ENCODE peak calls at places on chromosomes 3 and 15, in five cellular contexts. One of them, this sample, is unnamed.

GRCh38 chr3:45599424-45599886 is 4.9 kb downstream of the LIMD1 start:
- DNase-seq in GM23248: no peak
- DNase-seq in hepatocyte: no peak
- DNase-seq in lower lobe of right lung: peak; percentile 49
- DNase-seq in AG09309: no peak
- DNase-seq in this sample: no peak

GRCh38 chr3:155243512-155243921 is 50.0 kb downstream of the STRIT1 start:
- DNase-seq in GM23248: peak; percentile 52
- DNase-seq in hepatocyte: no peak
- DNase-seq in lower lobe of right lung: no peak
- DNase-seq in AG09309: no peak
- DNase-seq in this sample: no peak

GRCh38 chr3:86973440-86973839 is 17.5 kb downstream of the VGLL3 start:
- DNase-seq in GM23248: peak; percentile 98
- DNase-seq in hepatocyte: peak; percentile 56
- DNase-seq in lower lobe of right lung: no peak
- DNase-seq in AG09309: no peak
- DNase-seq in this sample: no peak

GRCh38 chr3:126345641-126346460 is 11.4 kb downstream of the KLF15 start:
- DNase-seq in GM23248: no peak
- DNase-seq in hepatocyte: no peak
- DNase-seq in lower lobe of right lung: peak; percentile 37
- DNase-seq in AG09309: no peak
- DNase-seq in this sample: no peak

GRCh38 chr3:29293371-29293770 is 12.5 kb downstream of the RBMS3 start:
- DNase-seq in GM23248: no peak
- DNase-seq in hepatocyte: no peak
- DNase-seq in lower lobe of right lung: no peak
- DNase-seq in AG09309: no peak
- DNase-seq in this sample: no peak

GRCh38 chr15:50977157-50977556 is 68.7 kb downstream of the AP4E1 start:
- DNase-seq in GM23248: no peak
- DNase-seq in hepatocyte: no peak
- DNase-seq in lower lobe of right lung: no peak
- DNase-seq in AG09309: no peak
- DNase-seq in this sample: no peak

GRCh38 chr15:61171190-61171589 is 57.9 kb downstream of the RORA start:
- DNase-seq in GM23248: no peak
- DNase-seq in hepatocyte: no peak
- DNase-seq in lower lobe of right lung: no peak
- DNase-seq in AG09309: no peak
- DNase-seq in this sample: no peak

GRCh38 chr3:149314807-149315578 is 18.4 kb downstream of the TM4SF18 start:
- DNase-seq in GM23248: peak; percentile 89
- DNase-seq in hepatocyte: peak; percentile 56
- DNase-seq in lower lobe of right lung: no peak
- DNase-seq in AG09309: peak; percentile 71
- DNase-seq in this sample: no peak

GRCh38 chr3:27479816-27480543 is 4.2 kb downstream of the SLC4A7 start:
- DNase-seq in GM23248: no peak
- DNase-seq in hepatocyte: no peak
- DNase-seq in lower lobe of right lung: no peak
- DNase-seq in AG09309: no peak
- DNase-seq in this sample: no peak

GRCh38 chr15:94937243-94937642 is 705.9 kb downstream of the MCTP2 start:
- DNase-seq in GM23248: no peak
- DNase-seq in hepatocyte: no peak
- DNase-seq in lower lobe of right lung: no peak
- DNase-seq in AG09309: no peak
- DNase-seq in this sample: no peak

GRCh38 chr3:138174421-138175122 is at the start of gene DBR1:
- DNase-seq in GM23248: peak; percentile 88
- DNase-seq in hepatocyte: peak; percentile 88
- DNase-seq in lower lobe of right lung: peak; percentile 86
- DNase-seq in AG09309: peak; percentile 29
- DNase-seq in this sample: peak; percentile 70

GRCh38 chr3:179526482-179526881 is 36.2 kb upstream of the ACTL6A start:
- DNase-seq in GM23248: no peak
- DNase-seq in hepatocyte: no peak
- DNase-seq in lower lobe of right lung: no peak
- DNase-seq in AG09309: no peak
- DNase-seq in this sample: no peak

GRCh38 chr15:58852347-58852746 is 81.1 kb downstream of the SLTM start:
- DNase-seq in GM23248: peak; percentile 42
- DNase-seq in hepatocyte: peak; percentile 18
- DNase-seq in lower lobe of right lung: no peak
- DNase-seq in AG09309: no peak
- DNase-seq in this sample: no peak

GRCh38 chr3:34175636-34176186 is 377.3 kb downstream of the PDCD6IP start:
- DNase-seq in GM23248: no peak
- DNase-seq in hepatocyte: peak; percentile 12
- DNase-seq in lower lobe of right lung: no peak
- DNase-seq in AG09309: no peak
- DNase-seq in this sample: no peak

GRCh38 chr15:99719096-99719541 is 14.1 kb downstream of the LYSMD4 start:
- DNase-seq in GM23248: peak; percentile 50
- DNase-seq in hepatocyte: no peak
- DNase-seq in lower lobe of right lung: no peak
- DNase-seq in AG09309: peak; percentile 71
- DNase-seq in this sample: no peak

GRCh38 chr15:80878242-80878866 is 99.2 kb downstream of the CEMIP start:
- DNase-seq in GM23248: no peak
- DNase-seq in hepatocyte: no peak
- DNase-seq in lower lobe of right lung: no peak
- DNase-seq in AG09309: no peak
- DNase-seq in this sample: no peak

GRCh38 chr3:197737319-197737649 is 580 bp upstream of the RUBCN start:
- DNase-seq in GM23248: no peak
- DNase-seq in hepatocyte: no peak
- DNase-seq in lower lobe of right lung: no peak
- DNase-seq in AG09309: no peak
- DNase-seq in this sample: no peak

GRCh38 chr3:148087601-148088371 is 609.9 kb upstream of the AGTR1 start:
- DNase-seq in GM23248: no peak
- DNase-seq in hepatocyte: no peak
- DNase-seq in lower lobe of right lung: no peak
- DNase-seq in AG09309: no peak
- DNase-seq in this sample: no peak

GRCh38 chr15:48336940-48337339 is 5.7 kb downstream of the DUT start:
- DNase-seq in GM23248: peak; percentile 30
- DNase-seq in hepatocyte: no peak
- DNase-seq in lower lobe of right lung: no peak
- DNase-seq in AG09309: no peak
- DNase-seq in this sample: no peak

GRCh38 chr3:20141841-20142240 is 44.2 kb downstream of the SGO1 start:
- DNase-seq in GM23248: peak; percentile 4
- DNase-seq in hepatocyte: peak; percentile 26
- DNase-seq in lower lobe of right lung: no peak
- DNase-seq in AG09309: no peak
- DNase-seq in this sample: no peak

GRCh38 chr3:159928071-159928491 is 60.6 kb upstream of the IL12A start:
- DNase-seq in GM23248: peak; percentile 64
- DNase-seq in hepatocyte: no peak
- DNase-seq in lower lobe of right lung: no peak
- DNase-seq in AG09309: no peak
- DNase-seq in this sample: no peak

GRCh38 chr15:59237119-59237853 is 30.6 kb downstream of the LDHAL6B start:
- DNase-seq in GM23248: peak; percentile 21
- DNase-seq in hepatocyte: no peak
- DNase-seq in lower lobe of right lung: no peak
- DNase-seq in AG09309: no peak
- DNase-seq in this sample: no peak

GRCh38 chr3:190322604-190323240 is 476 bp upstream of the CLDN1 start:
- DNase-seq in GM23248: no peak
- DNase-seq in hepatocyte: no peak
- DNase-seq in lower lobe of right lung: peak; percentile 29
- DNase-seq in AG09309: no peak
- DNase-seq in this sample: no peak

GRCh38 chr3:102034639-102035038 is 185.3 kb downstream of the NFKBIZ start:
- DNase-seq in GM23248: no peak
- DNase-seq in hepatocyte: no peak
- DNase-seq in lower lobe of right lung: no peak
- DNase-seq in AG09309: no peak
- DNase-seq in this sample: no peak

GRCh38 chr3:184016820-184017671 is 638 bp downstream of the ABCC5 start:
- DNase-seq in GM23248: peak; percentile 81
- DNase-seq in hepatocyte: peak; percentile 81
- DNase-seq in lower lobe of right lung: peak; percentile 78
- DNase-seq in AG09309: no peak
- DNase-seq in this sample: no peak

GRCh38 chr3:159486580-159486979 is 502.1 kb upstream of the IL12A start:
- DNase-seq in GM23248: peak; percentile 2
- DNase-seq in hepatocyte: no peak
- DNase-seq in lower lobe of right lung: no peak
- DNase-seq in AG09309: no peak
- DNase-seq in this sample: no peak

GRCh38 chr3:141362736-141363135 is 5.6 kb upstream of the ZBTB38 start:
- DNase-seq in GM23248: no peak
- DNase-seq in hepatocyte: no peak
- DNase-seq in lower lobe of right lung: no peak
- DNase-seq in AG09309: no peak
- DNase-seq in this sample: no peak

GRCh38 chr3:120144267-120144666 is 50.0 kb upstream of the GSK3B start:
- DNase-seq in GM23248: no peak
- DNase-seq in hepatocyte: peak; percentile 18
- DNase-seq in lower lobe of right lung: no peak
- DNase-seq in AG09309: no peak
- DNase-seq in this sample: no peak

GRCh38 chr15:89740137-89740536 is 10.9 kb downstream of the MESP1 start:
- DNase-seq in GM23248: peak; percentile 61
- DNase-seq in hepatocyte: peak; percentile 85
- DNase-seq in lower lobe of right lung: no peak
- DNase-seq in AG09309: no peak
- DNase-seq in this sample: peak; percentile 27

GRCh38 chr3:165339753-165340152 is 143.6 kb upstream of the SLITRK3 start:
- DNase-seq in GM23248: peak; percentile 1
- DNase-seq in hepatocyte: peak; percentile 19
- DNase-seq in lower lobe of right lung: no peak
- DNase-seq in AG09309: no peak
- DNase-seq in this sample: no peak

GRCh38 chr3:138396752-138397410 is 37.5 kb upstream of the ESYT3 start:
- DNase-seq in GM23248: no peak
- DNase-seq in hepatocyte: no peak
- DNase-seq in lower lobe of right lung: no peak
- DNase-seq in AG09309: no peak
- DNase-seq in this sample: no peak

GRCh38 chr15:72554471-72555425 is 80.6 kb downstream of the ARIH1 start:
- DNase-seq in GM23248: peak; percentile 35
- DNase-seq in hepatocyte: no peak
- DNase-seq in lower lobe of right lung: no peak
- DNase-seq in AG09309: no peak
- DNase-seq in this sample: no peak

GRCh38 chr3:195352895-195353488 is 82.0 kb upstream of the XXYLT1 start:
- DNase-seq in GM23248: peak; percentile 93
- DNase-seq in hepatocyte: peak; percentile 14
- DNase-seq in lower lobe of right lung: no peak
- DNase-seq in AG09309: peak; percentile 89
- DNase-seq in this sample: no peak

GRCh38 chr3:44439499-44440295 is 37.8 kb downstream of the ZNF445 start:
- DNase-seq in GM23248: no peak
- DNase-seq in hepatocyte: peak; percentile 82
- DNase-seq in lower lobe of right lung: peak; percentile 88
- DNase-seq in AG09309: no peak
- DNase-seq in this sample: peak; percentile 58
- H3K4me3 ChIP-seq in GM23248: no peak overlapping the region
- H3K4me3 ChIP-seq in hepatocyte: no peak overlapping the region
- H3K4me3 ChIP-seq in lower lobe of right lung: peak overlapping the region; percentile 28
- H3K4me3 ChIP-seq in AG09309: no peak overlapping the region
- H3K4me3 ChIP-seq in this sample: peak overlapping the region; percentile 33

GRCh38 chr15:78750566-78750965 is 60.7 kb downstream of the ADAMTS7 start:
- DNase-seq in GM23248: peak; percentile 55
- DNase-seq in hepatocyte: no peak
- DNase-seq in lower lobe of right lung: no peak
- DNase-seq in AG09309: no peak
- DNase-seq in this sample: no peak
- H3K4me3 ChIP-seq in GM23248: peak overlapping the region; percentile 54
- H3K4me3 ChIP-seq in hepatocyte: no peak overlapping the region
- H3K4me3 ChIP-seq in lower lobe of right lung: peak overlapping the region; percentile 25
- H3K4me3 ChIP-seq in AG09309: no peak overlapping the region
- H3K4me3 ChIP-seq in this sample: no peak overlapping the region

DNA sequence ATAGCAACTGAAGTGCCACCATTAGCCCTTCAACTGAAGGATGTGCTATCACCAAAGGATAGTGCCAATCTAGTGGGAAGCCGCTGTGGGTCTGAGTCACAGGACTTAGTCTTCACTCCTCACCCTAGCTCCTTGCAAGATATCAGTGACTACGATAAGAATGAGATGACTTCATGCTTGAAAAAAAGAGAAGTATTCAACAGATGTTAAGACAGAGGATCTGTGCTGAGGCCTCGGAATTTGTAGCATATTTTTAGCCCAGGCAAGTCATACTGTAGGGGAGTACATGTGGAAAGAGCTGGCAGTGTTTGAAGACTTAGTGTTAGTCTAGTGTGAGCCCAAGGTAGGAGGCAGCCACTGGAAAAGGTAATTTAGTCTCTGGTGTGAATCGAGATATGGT is 270.7 kb upstream of the LRTM1 start:
- DNase-seq in GM23248: peak; percentile 93
- DNase-seq in hepatocyte: peak; percentile 51
- DNase-seq in lower lobe of right lung: no peak
- DNase-seq in AG09309: peak; percentile 95
- DNase-seq in this sample: no peak
- H3K4me3 ChIP-seq in GM23248: no peak overlapping the region
- H3K4me3 ChIP-seq in hepatocyte: no peak overlapping the region
- H3K4me3 ChIP-seq in lower lobe of right lung: no peak overlapping the region
- H3K4me3 ChIP-seq in AG09309: no peak overlapping the region
- H3K4me3 ChIP-seq in this sample: no peak overlapping the region

GRCh38 chr15:22265961-22266360 is 185.6 kb downstream of the OR4M2 start:
- DNase-seq in GM23248: no peak
- DNase-seq in hepatocyte: no peak
- DNase-seq in lower lobe of right lung: no peak
- DNase-seq in AG09309: no peak
- DNase-seq in this sample: no peak

GRCh38 chr15:22262613-22263020 is 182.3 kb downstream of the OR4M2 start:
- DNase-seq in GM23248: no peak
- DNase-seq in hepatocyte: no peak
- DNase-seq in lower lobe of right lung: peak; percentile 80
- DNase-seq in AG09309: no peak
- DNase-seq in this sample: peak; percentile 60

GRCh38 chr15:22265056-22265945 is 185.0 kb downstream of the OR4M2 start:
- DNase-seq in GM23248: no peak
- DNase-seq in hepatocyte: no peak
- DNase-seq in lower lobe of right lung: no peak
- DNase-seq in AG09309: no peak
- DNase-seq in this sample: no peak

GRCh38 chr15:22259881-22260421 is 179.6 kb downstream of the OR4M2 start:
- DNase-seq in GM23248: no peak
- DNase-seq in hepatocyte: no peak
- DNase-seq in lower lobe of right lung: no peak
- DNase-seq in AG09309: no peak
- DNase-seq in this sample: no peak

DNA sequence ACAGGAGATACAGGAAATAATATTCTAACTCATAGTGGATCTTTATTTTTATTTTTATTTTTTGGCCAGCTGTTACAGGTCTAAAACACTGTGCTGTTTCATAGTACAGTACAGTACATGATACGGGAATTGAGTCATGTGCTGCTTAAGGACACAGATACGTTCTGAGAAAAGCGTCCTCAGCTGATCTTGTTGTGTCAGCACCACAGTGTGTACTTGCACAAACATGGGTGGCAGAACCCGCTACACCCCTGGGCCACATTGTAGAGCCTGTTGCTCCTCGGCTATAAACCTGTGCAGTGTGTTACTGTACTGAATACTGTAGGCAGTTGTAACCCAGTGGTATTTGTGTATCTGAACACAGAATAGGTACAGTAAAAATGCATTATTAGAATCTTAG is 183.4 kb downstream of the OR4M2 start:
- DNase-seq in GM23248: no peak
- DNase-seq in hepatocyte: no peak
- DNase-seq in lower lobe of right lung: no peak
- DNase-seq in AG09309: no peak
- DNase-seq in this sample: no peak
- H3K4me3 ChIP-seq in GM23248: no peak overlapping the region
- H3K4me3 ChIP-seq in hepatocyte: no peak overlapping the region
- H3K4me3 ChIP-seq in lower lobe of right lung: no peak overlapping the region
- H3K4me3 ChIP-seq in AG09309: no peak overlapping the region
- H3K4me3 ChIP-seq in this sample: no peak overlapping the region

This sample was measured in CD8-positive, alpha-beta T cell.